ENCODE peak calls at places on chromosomes 11 and 22, in four cellular contexts. I is heart left ventricle, J is cardiac fibroblast, P is B cell. K is an unnamed sample.

GRCh38 chr11:59292611-59293010 is 66.1 kb upstream of the OR5AN1 start:
- DNase-seq in I (no peak), J (no peak), P (no peak), K (no peak)

GRCh38 chr11:118370774-118371173 is 11.4 kb downstream of the UBE4A start:
- DNase-seq in J (no peak), I (no peak), P (no peak), K (no peak)

GRCh38 chr22:49770454-49771265 is 57.0 kb downstream of the BRD1 start:
- DNase-seq in J (no peak), P (no peak), I (no peak), K (no peak)

GRCh38 chr22:39927544-39927943 is 26.7 kb downstream of the GRAP2 start:
- DNase-seq in P (no peak), I (no peak), J (no peak), K (no peak)

GRCh38 chr11:32888805-32889204 is 3.8 kb upstream of the QSER1 start:
- DNase-seq in I (no peak), P (no peak), J (peak), K (no peak)

GRCh38 chr11:1983601-1983961 is 14.1 kb downstream of the H19 start:
- DNase-seq in J (no peak), I (no peak), P (no peak), K (no peak)

GRCh38 chr11:37689951-37690350 is 1091.9 kb upstream of the RAG2 start:
- DNase-seq in I (no peak), J (peak), P (no peak), K (no peak)

GRCh38 chr22:21921729-21922128 is 30.9 kb downstream of the PPM1F start:
- DNase-seq in P (peak), J (no peak), I (no peak), K (no peak)

GRCh38 chr11:134501406-134502152 is 89.5 kb upstream of the B3GAT1 start:
- DNase-seq in P (no peak), I (no peak), J (no peak), K (no peak)

GRCh38 chr11:133898770-133899115 is 53.4 kb upstream of the SPATA19 start:
- DNase-seq in J (no peak), P (no peak), I (peak), K (no peak)

GRCh38 chr11:119602745-119603373 is 126.1 kb downstream of the NECTIN1 start:
- DNase-seq in J (no peak), P (no peak), I (no peak), K (no peak)
- TF ChIP-seq CTCF in J (no peak), P (no peak), I (no peak), K (peak)

GRCh38 chr11:76806131-76806530 is 23.0 kb downstream of the TSKU start:
- DNase-seq in J (no peak), P (no peak), I (peak), K (no peak)
- TF ChIP-seq CTCF in J (no peak), P (no peak), I (no peak), K (no peak)

DNA sequence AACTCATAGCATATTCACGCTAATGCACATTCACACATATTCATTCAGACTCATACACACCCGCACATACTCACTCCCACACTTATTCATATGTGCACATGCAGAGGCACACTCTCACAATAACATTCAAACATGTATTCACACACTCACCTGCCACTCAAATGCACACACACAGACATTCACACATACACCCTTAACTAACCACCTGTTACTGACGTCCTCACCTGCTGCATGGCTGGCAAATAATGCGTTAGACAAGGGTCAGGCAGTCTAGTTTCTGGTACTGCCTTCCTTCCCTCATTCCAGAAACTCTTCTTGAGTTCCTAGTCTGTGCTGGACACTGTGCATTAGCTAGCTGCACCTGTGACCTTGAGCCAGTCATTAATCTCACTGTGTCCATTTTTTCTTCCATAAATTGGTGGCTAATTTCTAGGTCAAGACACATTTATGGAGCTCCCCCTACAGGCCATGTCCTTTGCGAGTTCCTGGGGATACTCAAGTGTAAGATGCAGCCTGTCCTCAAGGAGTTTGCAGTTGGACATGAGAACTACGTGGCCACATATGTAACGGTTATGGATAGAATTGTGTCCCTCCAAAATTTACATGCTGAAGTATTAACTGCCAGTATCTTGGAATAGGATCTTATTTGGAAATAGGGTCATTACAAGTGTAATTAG is 34.5 kb upstream of the SEZ6L start:
- DNase-seq in I (no peak), J (no peak), P (no peak), K (no peak)
- TF ChIP-seq CTCF in I (no peak), J (no peak), P (no peak), K (peak)

GRCh38 chr22:48049116-48049515 is 1286.7 kb downstream of the TBC1D22A start:
- DNase-seq in J (no peak), P (no peak), I (no peak), K (no peak)

GRCh38 chr22:48042621-48043395 is 1280.4 kb downstream of the TBC1D22A start:
- DNase-seq in I (no peak), P (no peak), J (no peak), K (no peak)

GRCh38 chr22:48044484-48045060 is 1282.1 kb downstream of the TBC1D22A start:
- DNase-seq in P (no peak), J (no peak), I (no peak), K (no peak)

GRCh38 chr22:48047722-48048500 is 1285.5 kb downstream of the TBC1D22A start:
- DNase-seq in I (no peak), P (no peak), J (no peak), K (no peak)

DNA sequence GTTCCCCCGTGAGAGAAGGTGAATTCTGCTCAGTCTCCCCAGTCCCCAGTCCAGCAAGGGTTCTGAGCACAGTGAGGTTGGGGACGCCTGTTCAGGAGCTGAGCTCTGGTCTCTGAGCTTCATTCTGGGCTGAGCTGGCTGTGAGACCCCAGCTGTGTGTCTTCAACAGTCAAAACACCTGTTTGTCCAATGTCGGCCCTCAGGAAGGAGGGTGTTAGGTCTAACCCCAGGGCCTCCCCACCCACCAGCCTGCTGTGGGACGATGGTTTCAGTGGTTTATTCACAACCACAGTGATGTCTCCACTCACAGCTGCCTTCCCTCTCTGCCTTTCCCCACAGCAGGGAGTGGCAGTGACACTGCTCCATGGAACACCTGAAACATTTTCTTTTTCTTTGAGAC is 1282.9 kb downstream of the TBC1D22A start:
- DNase-seq in P (no peak), I (no peak), J (no peak), K (no peak)
- TF ChIP-seq CTCF in P (no peak), I (no peak), J (no peak), K (no peak)

GRCh38 chr22:32574397-32574796 is 99.8 kb downstream of the FBXO7 start:
- DNase-seq in P (no peak), J (no peak), I (no peak), K (no peak)
- TF ChIP-seq CTCF in P (no peak), J (no peak), I (no peak), K (no peak)

DNA sequence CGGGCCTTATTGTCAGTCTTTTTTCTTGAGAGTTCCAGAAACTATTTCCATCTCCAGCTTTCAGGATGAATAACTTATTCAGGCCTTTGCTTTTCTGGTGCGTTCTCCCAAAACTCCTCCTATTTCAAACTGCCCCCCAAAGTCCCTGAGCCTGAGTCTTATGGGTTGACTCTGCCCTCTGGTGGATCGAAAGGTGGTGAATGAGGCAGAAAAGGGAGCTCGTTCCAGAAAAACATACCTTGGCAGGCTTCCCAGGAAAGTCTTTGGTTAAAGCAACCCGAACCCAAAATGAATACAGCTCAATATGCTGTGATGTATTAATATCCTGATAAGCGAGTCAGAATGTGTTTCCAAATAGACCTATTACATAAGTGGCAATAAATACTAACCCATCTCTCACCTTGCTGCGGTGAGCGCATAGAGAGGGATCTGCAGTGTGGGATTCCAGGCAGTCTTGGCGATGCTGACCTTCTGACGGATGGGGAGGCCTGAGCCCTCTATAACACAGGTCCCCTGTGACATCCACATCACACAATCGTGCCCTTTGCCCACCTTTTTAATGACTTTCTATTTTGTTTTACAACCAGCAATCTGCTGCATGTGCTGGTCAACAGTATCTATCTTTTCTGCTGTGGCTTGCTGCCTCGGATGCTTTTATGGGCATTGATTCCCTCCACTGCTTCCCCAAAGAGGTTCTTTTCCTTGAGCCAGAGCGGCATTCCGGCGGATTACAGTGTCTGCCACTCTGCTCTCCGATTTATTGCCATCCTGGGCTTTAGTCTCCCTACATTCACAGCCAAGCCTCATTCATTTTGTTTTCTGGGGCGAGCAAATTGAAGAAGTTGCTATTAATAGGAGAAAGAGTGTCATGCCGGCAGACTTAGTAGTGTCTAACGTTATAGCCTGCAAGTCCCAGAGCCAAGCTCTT is 756.8 kb downstream of the NTM start:
- DNase-seq in I (peak), P (no peak), J (peak), K (no peak)
- TF ChIP-seq CTCF in I (peak), P (no peak), J (peak), K (peak)

GRCh38 chr11:44561964-44562734 is 3.3 kb upstream of the CD82 start:
- DNase-seq in P (no peak), I (no peak), J (no peak), K (no peak)

GRCh38 chr11:44556735-44557409 is 8.6 kb upstream of the CD82 start:
- DNase-seq in I (peak), P (peak), J (peak), K (no peak)

GRCh38 chr11:44557464-44557863 is 8.0 kb upstream of the CD82 start:
- DNase-seq in J (no peak), I (no peak), P (peak), K (no peak)

GRCh38 chr11:44561275-44561781 is 4.1 kb upstream of the CD82 start:
- DNase-seq in P (no peak), I (no peak), J (peak), K (no peak)

GRCh38 chr11:44559207-44559943 is 6.1 kb upstream of the CD82 start:
- DNase-seq in J (no peak), P (peak), I (no peak), K (no peak)
- TF ChIP-seq CTCF in J (no peak), P (no peak), I (no peak), K (no peak)

GRCh38 chr22:23119492-23120414 is 22.0 kb downstream of the RSPH14 start:
- DNase-seq in I (no peak), J (no peak), P (no peak), K (no peak)
- TF ChIP-seq CTCF in I (no peak), J (no peak), P (no peak), K (no peak)